ENCODE peak calls at places on chromosomes 12 and 14, in nine cellular contexts. One of them, this sample, is unnamed.

GRCh38 chr12:113697646-113698504 is 226.2 kb upstream of the LHX5 start:
- DNase-seq in EL: no peak
- DNase-seq in activated B cell treated with CpG ODN at 0.5 μM for 24 hours: no peak
- DNase-seq in NAMALWA: no peak
- DNase-seq in type B pancreatic cell: no peak
- DNase-seq in iris pigment epithelial cell: no peak
- DNase-seq in MCF 10A: no peak
- DNase-seq in AG04450: no peak
- DNase-seq in GM12865: no peak
- DNase-seq in this sample: no peak

GRCh38 chr12:20184514-20184913 is 183.8 kb upstream of the PDE3A start:
- DNase-seq in EL: no peak
- DNase-seq in activated B cell treated with CpG ODN at 0.5 μM for 24 hours: no peak
- DNase-seq in NAMALWA: no peak
- DNase-seq in type B pancreatic cell: no peak
- DNase-seq in iris pigment epithelial cell: no peak
- DNase-seq in MCF 10A: no peak
- DNase-seq in AG04450: no peak
- DNase-seq in GM12865: no peak
- DNase-seq in this sample: no peak

GRCh38 chr12:93678779-93679178 is 1.6 kb downstream of the CRADD start:
- DNase-seq in EL: no peak
- DNase-seq in activated B cell treated with CpG ODN at 0.5 μM for 24 hours: no peak
- DNase-seq in NAMALWA: no peak
- DNase-seq in type B pancreatic cell: no peak
- DNase-seq in iris pigment epithelial cell: no peak
- DNase-seq in MCF 10A: no peak
- DNase-seq in AG04450: no peak
- DNase-seq in GM12865: no peak
- DNase-seq in this sample: no peak

GRCh38 chr14:66600416-66600815 is 92.5 kb downstream of the GPHN start:
- DNase-seq in EL: peak; percentile 77
- DNase-seq in activated B cell treated with CpG ODN at 0.5 μM for 24 hours: no peak
- DNase-seq in NAMALWA: no peak
- DNase-seq in type B pancreatic cell: no peak
- DNase-seq in iris pigment epithelial cell: peak; percentile 89
- DNase-seq in MCF 10A: peak; percentile 58
- DNase-seq in AG04450: no peak
- DNase-seq in GM12865: no peak
- DNase-seq in this sample: no peak

GRCh38 chr14:20657216-20658211 is 16.0 kb upstream of the OR6S1 start:
- DNase-seq in EL: peak; percentile 38
- DNase-seq in activated B cell treated with CpG ODN at 0.5 μM for 24 hours: no peak
- DNase-seq in NAMALWA: no peak
- DNase-seq in type B pancreatic cell: no peak
- DNase-seq in iris pigment epithelial cell: peak; percentile 35
- DNase-seq in MCF 10A: peak; percentile 17
- DNase-seq in AG04450: no peak
- DNase-seq in GM12865: peak; percentile 48
- DNase-seq in this sample: no peak

GRCh38 chr12:55933158-55933798 is 2.3 kb downstream of the DGKA start:
- DNase-seq in EL: peak; percentile 75
- DNase-seq in activated B cell treated with CpG ODN at 0.5 μM for 24 hours: no peak
- DNase-seq in NAMALWA: no peak
- DNase-seq in type B pancreatic cell: no peak
- DNase-seq in iris pigment epithelial cell: no peak
- DNase-seq in MCF 10A: peak; percentile 95
- DNase-seq in AG04450: no peak
- DNase-seq in GM12865: no peak
- DNase-seq in this sample: no peak

GRCh38 chr12:109775172-109775881 is 57.9 kb downstream of the TRPV4 start:
- DNase-seq in EL: peak; percentile 68
- DNase-seq in activated B cell treated with CpG ODN at 0.5 μM for 24 hours: peak; percentile 54
- DNase-seq in NAMALWA: peak; percentile 73
- DNase-seq in type B pancreatic cell: no peak
- DNase-seq in iris pigment epithelial cell: peak; percentile 58
- DNase-seq in MCF 10A: peak; percentile 77
- DNase-seq in AG04450: peak; percentile 30
- DNase-seq in GM12865: peak; percentile 65
- DNase-seq in this sample: peak; percentile 13

GRCh38 chr12:59820594-59821011 is 224.8 kb downstream of the SLC16A7 start:
- DNase-seq in EL: peak; percentile 78
- DNase-seq in activated B cell treated with CpG ODN at 0.5 μM for 24 hours: no peak
- DNase-seq in NAMALWA: no peak
- DNase-seq in type B pancreatic cell: no peak
- DNase-seq in iris pigment epithelial cell: no peak
- DNase-seq in MCF 10A: no peak
- DNase-seq in AG04450: peak; percentile 26
- DNase-seq in GM12865: no peak
- DNase-seq in this sample: no peak

GRCh38 chr12:72632286-72632685 is 360.1 kb downstream of the TRHDE start:
- DNase-seq in EL: no peak
- DNase-seq in activated B cell treated with CpG ODN at 0.5 μM for 24 hours: no peak
- DNase-seq in NAMALWA: no peak
- DNase-seq in type B pancreatic cell: no peak
- DNase-seq in iris pigment epithelial cell: peak; percentile 70
- DNase-seq in MCF 10A: peak; percentile 5
- DNase-seq in AG04450: peak; percentile 2
- DNase-seq in GM12865: no peak
- DNase-seq in this sample: no peak

GRCh38 chr14:35305633-35306032 is 13.5 kb downstream of the PSMA6 start:
- DNase-seq in EL: no peak
- DNase-seq in activated B cell treated with CpG ODN at 0.5 μM for 24 hours: no peak
- DNase-seq in NAMALWA: no peak
- DNase-seq in type B pancreatic cell: no peak
- DNase-seq in iris pigment epithelial cell: no peak
- DNase-seq in MCF 10A: no peak
- DNase-seq in AG04450: no peak
- DNase-seq in GM12865: no peak
- DNase-seq in this sample: no peak

GRCh38 chr12:3307419-3307818 is 183.6 kb upstream of the PRMT8 start:
- DNase-seq in EL: no peak
- DNase-seq in activated B cell treated with CpG ODN at 0.5 μM for 24 hours: no peak
- DNase-seq in NAMALWA: no peak
- DNase-seq in type B pancreatic cell: no peak
- DNase-seq in iris pigment epithelial cell: no peak
- DNase-seq in MCF 10A: no peak
- DNase-seq in AG04450: no peak
- DNase-seq in GM12865: no peak
- DNase-seq in this sample: no peak

GRCh38 chr12:57490126-57490525 is 2.3 kb downstream of the MARS1 start:
- DNase-seq in EL: no peak
- DNase-seq in activated B cell treated with CpG ODN at 0.5 μM for 24 hours: no peak
- DNase-seq in NAMALWA: no peak
- DNase-seq in type B pancreatic cell: no peak
- DNase-seq in iris pigment epithelial cell: no peak
- DNase-seq in MCF 10A: no peak
- DNase-seq in AG04450: no peak
- DNase-seq in GM12865: no peak
- DNase-seq in this sample: no peak

GRCh38 chr14:64704743-64705405 is 650 bp downstream of the PLEKHG3 start:
- DNase-seq in EL: peak; percentile 34
- DNase-seq in activated B cell treated with CpG ODN at 0.5 μM for 24 hours: no peak
- DNase-seq in NAMALWA: no peak
- DNase-seq in type B pancreatic cell: no peak
- DNase-seq in iris pigment epithelial cell: no peak
- DNase-seq in MCF 10A: no peak
- DNase-seq in AG04450: no peak
- DNase-seq in GM12865: no peak
- DNase-seq in this sample: no peak

GRCh38 chr12:116222358-116222757 is 55.1 kb downstream of the MED13L start:
- DNase-seq in EL: peak; percentile 77
- DNase-seq in activated B cell treated with CpG ODN at 0.5 μM for 24 hours: no peak
- DNase-seq in NAMALWA: no peak
- DNase-seq in type B pancreatic cell: no peak
- DNase-seq in iris pigment epithelial cell: peak; percentile 95
- DNase-seq in MCF 10A: peak; percentile 97
- DNase-seq in AG04450: peak; percentile 75
- DNase-seq in GM12865: no peak
- DNase-seq in this sample: peak; percentile 68

GRCh38 chr14:69953266-69953905 is 74.2 kb downstream of the SMOC1 start:
- DNase-seq in EL: no peak
- DNase-seq in activated B cell treated with CpG ODN at 0.5 μM for 24 hours: no peak
- DNase-seq in NAMALWA: no peak
- DNase-seq in type B pancreatic cell: no peak
- DNase-seq in iris pigment epithelial cell: no peak
- DNase-seq in MCF 10A: no peak
- DNase-seq in AG04450: no peak
- DNase-seq in GM12865: no peak
- DNase-seq in this sample: no peak

GRCh38 chr14:58191763-58192596 is 8.0 kb upstream of the ACTR10 start:
- DNase-seq in EL: no peak
- DNase-seq in activated B cell treated with CpG ODN at 0.5 μM for 24 hours: no peak
- DNase-seq in NAMALWA: no peak
- DNase-seq in type B pancreatic cell: no peak
- DNase-seq in iris pigment epithelial cell: no peak
- DNase-seq in MCF 10A: no peak
- DNase-seq in AG04450: no peak
- DNase-seq in GM12865: no peak
- DNase-seq in this sample: no peak

GRCh38 chr12:75155962-75156361 is 53.7 kb downstream of the KCNC2 start:
- DNase-seq in EL: no peak
- DNase-seq in activated B cell treated with CpG ODN at 0.5 μM for 24 hours: no peak
- DNase-seq in NAMALWA: no peak
- DNase-seq in type B pancreatic cell: no peak
- DNase-seq in iris pigment epithelial cell: no peak
- DNase-seq in MCF 10A: no peak
- DNase-seq in AG04450: no peak
- DNase-seq in GM12865: no peak
- DNase-seq in this sample: no peak

GRCh38 chr14:104130974-104131651 is 7.3 kb upstream of the KIF26A start:
- DNase-seq in EL: peak; percentile 16
- DNase-seq in activated B cell treated with CpG ODN at 0.5 μM for 24 hours: no peak
- DNase-seq in NAMALWA: peak; percentile 75
- DNase-seq in type B pancreatic cell: no peak
- DNase-seq in iris pigment epithelial cell: peak; percentile 35
- DNase-seq in MCF 10A: peak; percentile 61
- DNase-seq in AG04450: no peak
- DNase-seq in GM12865: peak; percentile 40
- DNase-seq in this sample: no peak

GRCh38 chr12:3256103-3256551 is 178.9 kb downstream of the TSPAN9 start:
- DNase-seq in EL: no peak
- DNase-seq in activated B cell treated with CpG ODN at 0.5 μM for 24 hours: no peak
- DNase-seq in NAMALWA: no peak
- DNase-seq in type B pancreatic cell: no peak
- DNase-seq in iris pigment epithelial cell: no peak
- DNase-seq in MCF 10A: no peak
- DNase-seq in AG04450: no peak
- DNase-seq in GM12865: no peak
- DNase-seq in this sample: no peak

GRCh38 chr12:124946440-124946793 is 32.0 kb upstream of the UBC start:
- DNase-seq in EL: no peak
- DNase-seq in activated B cell treated with CpG ODN at 0.5 μM for 24 hours: no peak
- DNase-seq in NAMALWA: no peak
- DNase-seq in type B pancreatic cell: no peak
- DNase-seq in iris pigment epithelial cell: no peak
- DNase-seq in MCF 10A: no peak
- DNase-seq in AG04450: no peak
- DNase-seq in GM12865: no peak
- DNase-seq in this sample: no peak

GRCh38 chr14:103618999-103619398 is 10.0 kb upstream of the KLC1 start:
- DNase-seq in EL: peak; percentile 59
- DNase-seq in activated B cell treated with CpG ODN at 0.5 μM for 24 hours: no peak
- DNase-seq in NAMALWA: no peak
- DNase-seq in type B pancreatic cell: no peak
- DNase-seq in iris pigment epithelial cell: no peak
- DNase-seq in MCF 10A: no peak
- DNase-seq in AG04450: no peak
- DNase-seq in GM12865: no peak
- DNase-seq in this sample: no peak

GRCh38 chr12:71958056-71958455 is 19.4 kb downstream of the TPH2 start:
- DNase-seq in EL: peak; percentile 68
- DNase-seq in activated B cell treated with CpG ODN at 0.5 μM for 24 hours: no peak
- DNase-seq in NAMALWA: no peak
- DNase-seq in type B pancreatic cell: no peak
- DNase-seq in iris pigment epithelial cell: peak; percentile 48
- DNase-seq in MCF 10A: no peak
- DNase-seq in AG04450: no peak
- DNase-seq in GM12865: no peak
- DNase-seq in this sample: no peak

GRCh38 chr12:130846386-130846785 is 7.3 kb upstream of the STX2 start:
- DNase-seq in EL: no peak
- DNase-seq in activated B cell treated with CpG ODN at 0.5 μM for 24 hours: no peak
- DNase-seq in NAMALWA: no peak
- DNase-seq in type B pancreatic cell: no peak
- DNase-seq in iris pigment epithelial cell: peak; percentile 29
- DNase-seq in MCF 10A: no peak
- DNase-seq in AG04450: no peak
- DNase-seq in GM12865: no peak
- DNase-seq in this sample: no peak

GRCh38 chr14:76867536-76868452 is 41.6 kb downstream of the LRRC74A start:
- DNase-seq in EL: no peak
- DNase-seq in activated B cell treated with CpG ODN at 0.5 μM for 24 hours: peak; percentile 34
- DNase-seq in NAMALWA: no peak
- DNase-seq in type B pancreatic cell: no peak
- DNase-seq in iris pigment epithelial cell: no peak
- DNase-seq in MCF 10A: no peak
- DNase-seq in AG04450: no peak
- DNase-seq in GM12865: peak; percentile 24
- DNase-seq in this sample: no peak

GRCh38 chr12:108560752-108561719 is at the start of gene SART3:
- DNase-seq in EL: peak; percentile 89
- DNase-seq in activated B cell treated with CpG ODN at 0.5 μM for 24 hours: peak; percentile 73
- DNase-seq in NAMALWA: peak; percentile 96
- DNase-seq in type B pancreatic cell: peak; percentile 80
- DNase-seq in iris pigment epithelial cell: peak; percentile 90
- DNase-seq in MCF 10A: peak; percentile 90
- DNase-seq in AG04450: no peak
- DNase-seq in GM12865: peak; percentile 93
- DNase-seq in this sample: peak; percentile 55